ENCODE peak calls at places on chromosomes 1 and 21, in seven cellular contexts. One of them, this sample, is unnamed. For H3K4me1, the result is how much of the 10 kb centered on the place peaks cover.

GRCh38 chr1:56901720-56902119 is 47.1 kb downstream of the C8A start:
- DNase-seq in neuronal stem cell: no peak
- DNase-seq in K562: no peak
- DNase-seq in fibroblast of lung: peak
- DNase-seq in HCT116: no peak
- DNase-seq in mammary epithelial cell: no peak
- DNase-seq in PC-3: no peak
- DNase-seq in this sample: no peak

GRCh38 chr21:29316029-29316742 is 17.5 kb downstream of the BACH1 start:
- DNase-seq in neuronal stem cell: no peak
- DNase-seq in K562: peak
- DNase-seq in fibroblast of lung: no peak
- DNase-seq in HCT116: no peak
- DNase-seq in mammary epithelial cell: no peak
- DNase-seq in PC-3: no peak
- DNase-seq in this sample: no peak

GRCh38 chr1:33918368-33918767 is 54.5 kb downstream of the HMGB4 start:
- DNase-seq in neuronal stem cell: no peak
- DNase-seq in K562: no peak
- DNase-seq in fibroblast of lung: peak
- DNase-seq in HCT116: no peak
- DNase-seq in mammary epithelial cell: no peak
- DNase-seq in PC-3: no peak
- DNase-seq in this sample: no peak

GRCh38 chr1:85583355-85584263 is 3.0 kb downstream of the CCN1 start:
- DNase-seq in neuronal stem cell: no peak
- DNase-seq in K562: no peak
- DNase-seq in fibroblast of lung: peak
- DNase-seq in HCT116: no peak
- DNase-seq in mammary epithelial cell: no peak
- DNase-seq in PC-3: peak
- DNase-seq in this sample: peak

GRCh38 chr21:42771503-42771805 is 107.9 kb downstream of the WDR4 start:
- DNase-seq in neuronal stem cell: no peak
- DNase-seq in K562: no peak
- DNase-seq in fibroblast of lung: no peak
- DNase-seq in HCT116: no peak
- DNase-seq in mammary epithelial cell: no peak
- DNase-seq in PC-3: no peak
- DNase-seq in this sample: no peak

GRCh38 chr1:155759966-155760630 is 71.2 kb downstream of the DAP3 start:
- DNase-seq in neuronal stem cell: no peak
- DNase-seq in K562: no peak
- DNase-seq in fibroblast of lung: peak
- DNase-seq in HCT116: no peak
- DNase-seq in mammary epithelial cell: peak
- DNase-seq in PC-3: peak
- DNase-seq in this sample: no peak

GRCh38 chr1:27598288-27598687 is 5.7 kb downstream of the AHDC1 start:
- DNase-seq in neuronal stem cell: no peak
- DNase-seq in K562: no peak
- DNase-seq in fibroblast of lung: no peak
- DNase-seq in HCT116: no peak
- DNase-seq in mammary epithelial cell: no peak
- DNase-seq in PC-3: no peak
- DNase-seq in this sample: peak

GRCh38 chr21:26550357-26550756 is 22.7 kb downstream of the CYYR1 start:
- DNase-seq in neuronal stem cell: no peak
- DNase-seq in K562: no peak
- DNase-seq in fibroblast of lung: no peak
- DNase-seq in HCT116: no peak
- DNase-seq in mammary epithelial cell: no peak
- DNase-seq in PC-3: no peak
- DNase-seq in this sample: no peak

GRCh38 chr21:45947296-45947695 is 34.3 kb upstream of the COL6A1 start:
- DNase-seq in neuronal stem cell: no peak
- DNase-seq in K562: no peak
- DNase-seq in fibroblast of lung: no peak
- DNase-seq in HCT116: no peak
- DNase-seq in mammary epithelial cell: no peak
- DNase-seq in PC-3: no peak
- DNase-seq in this sample: no peak

GRCh38 chr21:15445327-15445726 is 284.5 kb upstream of the USP25 start:
- DNase-seq in neuronal stem cell: no peak
- DNase-seq in K562: no peak
- DNase-seq in fibroblast of lung: no peak
- DNase-seq in HCT116: no peak
- DNase-seq in mammary epithelial cell: no peak
- DNase-seq in PC-3: no peak
- DNase-seq in this sample: no peak

GRCh38 chr1:214636436-214636835 is 33.4 kb downstream of the CENPF start:
- DNase-seq in neuronal stem cell: no peak
- DNase-seq in K562: no peak
- DNase-seq in fibroblast of lung: no peak
- DNase-seq in HCT116: no peak
- DNase-seq in mammary epithelial cell: no peak
- DNase-seq in PC-3: no peak
- DNase-seq in this sample: no peak

GRCh38 chr1:79551321-79551720 is 544.8 kb upstream of the ADGRL4 start:
- DNase-seq in neuronal stem cell: no peak
- DNase-seq in K562: no peak
- DNase-seq in fibroblast of lung: peak
- DNase-seq in HCT116: no peak
- DNase-seq in mammary epithelial cell: no peak
- DNase-seq in PC-3: no peak
- DNase-seq in this sample: no peak

GRCh38 chr1:54273837-54274192 is 73.8 kb downstream of the MRPL37 start:
- DNase-seq in neuronal stem cell: no peak
- DNase-seq in K562: peak
- DNase-seq in fibroblast of lung: no peak
- DNase-seq in HCT116: no peak
- DNase-seq in mammary epithelial cell: no peak
- DNase-seq in PC-3: no peak
- DNase-seq in this sample: no peak

GRCh38 chr1:191993549-191993948 is 164.7 kb upstream of the RGS18 start:
- DNase-seq in neuronal stem cell: no peak
- DNase-seq in K562: no peak
- DNase-seq in fibroblast of lung: no peak
- DNase-seq in HCT116: peak
- DNase-seq in mammary epithelial cell: peak
- DNase-seq in PC-3: peak
- DNase-seq in this sample: no peak

DNA sequence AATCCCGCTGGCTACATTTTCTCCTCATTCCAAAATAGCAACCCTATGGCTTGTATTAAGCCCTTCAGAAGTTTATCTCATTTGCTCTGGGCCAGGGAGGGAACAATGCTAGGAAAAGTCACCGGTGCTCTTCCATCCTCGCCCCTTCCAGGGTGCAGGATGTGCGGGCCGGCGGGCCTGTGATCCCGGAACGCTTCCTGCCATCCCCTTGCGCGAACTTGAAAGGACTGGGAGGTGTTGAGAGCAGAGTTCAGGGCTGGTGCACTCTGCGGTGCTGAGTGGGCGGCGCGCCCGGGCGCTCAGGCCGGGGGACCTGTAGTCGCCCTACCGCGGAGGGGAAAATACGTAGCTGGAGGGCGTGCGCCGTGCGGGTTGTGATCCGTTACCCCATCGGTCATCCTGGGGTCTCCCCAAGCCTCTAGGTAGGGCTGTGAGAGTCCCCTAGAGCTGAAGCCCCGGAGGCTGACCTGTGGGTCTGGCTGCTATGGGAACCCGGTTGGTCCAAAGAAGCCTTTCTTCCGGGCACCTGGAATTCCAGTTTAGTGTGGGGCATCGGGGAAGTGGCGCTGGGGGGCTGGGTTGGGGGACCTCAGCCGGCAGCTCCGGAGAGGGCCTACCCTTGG is 13.1 kb downstream of the NR5A2 start:
- DNase-seq in neuronal stem cell: peak
- DNase-seq in K562: no peak
- DNase-seq in fibroblast of lung: no peak
- DNase-seq in HCT116: no peak
- DNase-seq in mammary epithelial cell: no peak
- DNase-seq in PC-3: no peak
- DNase-seq in this sample: no peak
- H2AFZ ChIP-seq in neuronal stem cell: peak
- H2AFZ ChIP-seq in K562: no peak
- H2AFZ ChIP-seq in fibroblast of lung: no peak
- H2AFZ ChIP-seq in HCT116: peak
- H2AFZ ChIP-seq in mammary epithelial cell: no peak
- H2AFZ ChIP-seq in PC-3: no peak
- H2AFZ ChIP-seq in this sample: no peak

GRCh38 chr1:116288201-116288598 is 84.8 kb upstream of the ATP1A1 start:
- DNase-seq in neuronal stem cell: no peak
- DNase-seq in K562: no peak
- DNase-seq in fibroblast of lung: no peak
- DNase-seq in HCT116: no peak
- DNase-seq in mammary epithelial cell: no peak
- DNase-seq in PC-3: no peak
- DNase-seq in this sample: no peak
- H3K4me1 ChIP-seq in neuronal stem cell: under half
- H3K4me1 ChIP-seq in K562: under half
- H3K4me1 ChIP-seq in fibroblast of lung: under half
- H3K4me1 ChIP-seq in HCT116: under half
- H3K4me1 ChIP-seq in mammary epithelial cell: under half
- H3K4me1 ChIP-seq in PC-3: under half
- H3K4me1 ChIP-seq in this sample: under half

GRCh38 chr1:161737625-161738024 is 12.0 kb upstream of the DUSP12 start:
- DNase-seq in neuronal stem cell: no peak
- DNase-seq in K562: no peak
- DNase-seq in fibroblast of lung: no peak
- DNase-seq in HCT116: no peak
- DNase-seq in mammary epithelial cell: no peak
- DNase-seq in PC-3: no peak
- DNase-seq in this sample: no peak

GRCh38 chr1:161743231-161743630 is 6.4 kb upstream of the DUSP12 start:
- DNase-seq in neuronal stem cell: no peak
- DNase-seq in K562: no peak
- DNase-seq in fibroblast of lung: no peak
- DNase-seq in HCT116: no peak
- DNase-seq in mammary epithelial cell: no peak
- DNase-seq in PC-3: no peak
- DNase-seq in this sample: no peak

GRCh38 chr1:161740871-161741270 is 8.7 kb upstream of the DUSP12 start:
- DNase-seq in neuronal stem cell: no peak
- DNase-seq in K562: no peak
- DNase-seq in fibroblast of lung: no peak
- DNase-seq in HCT116: no peak
- DNase-seq in mammary epithelial cell: no peak
- DNase-seq in PC-3: no peak
- DNase-seq in this sample: no peak

GRCh38 chr1:161738627-161739287 is 10.8 kb upstream of the DUSP12 start:
- DNase-seq in neuronal stem cell: no peak
- DNase-seq in K562: peak
- DNase-seq in fibroblast of lung: peak
- DNase-seq in HCT116: peak
- DNase-seq in mammary epithelial cell: peak
- DNase-seq in PC-3: peak
- DNase-seq in this sample: peak

DNA sequence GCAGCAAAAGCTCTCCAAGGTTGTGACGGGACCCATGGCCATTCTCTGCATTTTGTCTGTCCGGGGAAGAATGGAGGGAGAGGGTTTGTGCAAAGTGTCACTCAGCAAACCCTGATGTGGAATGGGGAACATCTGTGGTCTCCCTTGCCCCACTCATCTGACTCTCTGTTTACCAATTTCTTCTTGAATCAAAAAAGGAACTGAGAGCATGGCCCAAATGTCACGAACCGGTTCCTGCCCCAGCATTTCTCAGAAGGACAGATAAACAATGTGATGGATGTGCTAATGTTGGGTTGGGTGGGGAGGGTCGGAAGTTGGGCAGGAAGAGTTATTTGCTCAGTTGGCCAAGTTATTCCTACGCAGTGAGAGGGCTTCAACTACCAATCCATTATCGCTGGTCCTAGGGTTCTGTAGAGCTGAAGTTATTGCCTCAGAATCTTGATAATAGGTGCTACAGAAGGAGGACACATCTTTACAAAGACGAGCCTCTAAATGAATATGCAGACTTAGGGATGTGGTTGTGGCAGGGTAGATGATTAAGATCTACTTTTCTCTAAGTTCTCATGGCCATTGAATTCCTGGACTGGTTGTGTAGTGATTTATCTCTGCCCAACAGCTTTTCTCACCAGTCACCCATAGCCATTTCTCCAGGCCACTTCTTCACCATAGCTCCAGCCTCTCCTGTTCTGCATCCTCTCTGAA is 9.6 kb upstream of the DUSP12 start:
- DNase-seq in neuronal stem cell: no peak
- DNase-seq in K562: no peak
- DNase-seq in fibroblast of lung: no peak
- DNase-seq in HCT116: no peak
- DNase-seq in mammary epithelial cell: no peak
- DNase-seq in PC-3: no peak
- DNase-seq in this sample: no peak
- H2AFZ ChIP-seq in neuronal stem cell: no peak
- H2AFZ ChIP-seq in K562: peak
- H2AFZ ChIP-seq in fibroblast of lung: no peak
- H2AFZ ChIP-seq in HCT116: no peak
- H2AFZ ChIP-seq in mammary epithelial cell: no peak
- H2AFZ ChIP-seq in PC-3: no peak
- H2AFZ ChIP-seq in this sample: no peak

GRCh38 chr21:40049959-40050290 is 182.7 kb downstream of the PCP4 start:
- DNase-seq in neuronal stem cell: no peak
- DNase-seq in K562: no peak
- DNase-seq in fibroblast of lung: no peak
- DNase-seq in HCT116: no peak
- DNase-seq in mammary epithelial cell: no peak
- DNase-seq in PC-3: no peak
- DNase-seq in this sample: peak

GRCh38 chr21:40053007-40053406 is 185.8 kb downstream of the PCP4 start:
- DNase-seq in neuronal stem cell: no peak
- DNase-seq in K562: no peak
- DNase-seq in fibroblast of lung: peak
- DNase-seq in HCT116: no peak
- DNase-seq in mammary epithelial cell: no peak
- DNase-seq in PC-3: no peak
- DNase-seq in this sample: no peak

GRCh38 chr21:40049031-40049958 is 182.1 kb downstream of the PCP4 start:
- DNase-seq in neuronal stem cell: no peak
- DNase-seq in K562: no peak
- DNase-seq in fibroblast of lung: peak
- DNase-seq in HCT116: no peak
- DNase-seq in mammary epithelial cell: peak
- DNase-seq in PC-3: no peak
- DNase-seq in this sample: peak

GRCh38 chr21:40052276-40052675 is 185.0 kb downstream of the PCP4 start:
- DNase-seq in neuronal stem cell: no peak
- DNase-seq in K562: no peak
- DNase-seq in fibroblast of lung: no peak
- DNase-seq in HCT116: no peak
- DNase-seq in mammary epithelial cell: no peak
- DNase-seq in PC-3: no peak
- DNase-seq in this sample: peak

DNA sequence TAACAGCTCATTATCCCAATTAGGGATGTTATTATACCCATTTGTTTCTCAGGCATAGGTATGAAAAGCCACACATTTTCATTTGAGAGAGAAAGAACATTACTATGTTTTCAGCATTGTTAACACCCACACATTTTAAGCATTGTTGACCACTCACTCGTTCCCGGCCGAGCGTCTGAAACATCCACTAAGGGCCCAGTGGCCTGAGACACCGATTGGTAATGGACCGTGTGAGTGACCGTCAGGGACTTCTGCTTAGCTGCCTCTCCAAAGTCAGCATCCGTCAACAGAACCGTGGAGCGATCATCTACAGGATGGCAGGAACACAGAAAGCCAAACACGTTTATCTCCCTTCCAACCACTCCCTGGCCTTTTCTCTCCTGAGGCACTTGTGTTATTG is 184.6 kb downstream of the PCP4 start:
- DNase-seq in neuronal stem cell: no peak
- DNase-seq in K562: no peak
- DNase-seq in fibroblast of lung: no peak
- DNase-seq in HCT116: no peak
- DNase-seq in mammary epithelial cell: no peak
- DNase-seq in PC-3: no peak
- DNase-seq in this sample: no peak
- H3K4me1 ChIP-seq in neuronal stem cell: under half
- H3K4me1 ChIP-seq in K562: under half
- H3K4me1 ChIP-seq in fibroblast of lung: under half
- H3K4me1 ChIP-seq in HCT116: under half
- H3K4me1 ChIP-seq in mammary epithelial cell: under half
- H3K4me1 ChIP-seq in PC-3: under half
- H3K4me1 ChIP-seq in this sample: under half

This sample was measured in osteoblast.